ENCODE peak calls at places on chromosomes 12 and 14, in six cellular contexts. V, O, T, G, P and Z are unnamed samples.
A peak's percentile ranks its signal among the peaks of the same experiment; 100 is the strongest.

GRCh38 chr12:10304161-10304574 is 3.5 kb upstream of the KLRD1 start:
- DNase-seq in V (peak; percentile 89), O (no peak), G (no peak), P (peak; percentile 11), T (no peak), Z (no peak)

GRCh38 chr12:124699878-124700277 is 132.5 kb upstream of the NCOR2 start:
- DNase-seq in T (no peak), V (no peak), G (no peak), P (no peak), O (no peak), Z (peak; percentile 48)

GRCh38 chr12:8697476-8698131 is at the start of gene RIMKLB:
- DNase-seq in O (peak; percentile 76), T (peak; percentile 77), G (peak; percentile 81), P (peak; percentile 41), V (peak; percentile 84), Z (peak; percentile 95)

GRCh38 chr12:1837541-1838206 is 17.3 kb downstream of the LRTM2 start:
- DNase-seq in G (no peak), T (no peak), V (peak; percentile 81), P (peak; percentile 16), O (no peak), Z (no peak)

GRCh38 chr12:84497819-84498218 is 414.8 kb downstream of the SLC6A15 start:
- DNase-seq in O (no peak), V (no peak), G (peak; percentile 53), T (no peak), P (no peak), Z (no peak)

GRCh38 chr14:75995372-75996041 is 9.9 kb downstream of the IFT43 start:
- DNase-seq in O (no peak), G (no peak), P (no peak), V (no peak), T (peak; percentile 59), Z (peak; percentile 81)

GRCh38 chr14:95953111-95953724 is 76.6 kb downstream of the TUNAR start:
- DNase-seq in P (no peak), G (peak; percentile 0), T (no peak), O (no peak), V (peak; percentile 27), Z (no peak)

GRCh38 chr14:68167019-68167716 is 347.6 kb downstream of the RAD51B start:
- DNase-seq in P (no peak), G (no peak), O (no peak), V (no peak), T (no peak), Z (no peak)

GRCh38 chr12:4037747-4038312 is 164.6 kb upstream of the PARP11 start:
- DNase-seq in G (peak; percentile 41), P (no peak), V (peak; percentile 69), O (peak; percentile 30), T (peak; percentile 48), Z (no peak)

GRCh38 chr12:119828300-119828699 is 48.8 kb downstream of the CIT start:
- DNase-seq in T (no peak), O (no peak), V (no peak), P (no peak), G (peak; percentile 42), Z (no peak)

GRCh38 chr12:60977966-60978365 is 1282.2 kb upstream of the USP15 start:
- DNase-seq in V (no peak), G (peak; percentile 71), O (no peak), P (no peak), T (no peak), Z (no peak)

GRCh38 chr14:79448922-79449321 is 762.4 kb downstream of the DIO2 start:
- DNase-seq in T (no peak), V (no peak), O (no peak), P (no peak), G (no peak), Z (no peak)

GRCh38 chr14:105475269-105475915 is 771 bp downstream of the CRIP2 start:
- DNase-seq in G (no peak), V (no peak), P (no peak), O (no peak), T (no peak), Z (peak; percentile 85)

GRCh38 chr12:9721394-9722092 is 11.4 kb downstream of the CLECL1 start:
- DNase-seq in V (peak; percentile 38), O (no peak), P (no peak), T (no peak), G (peak; percentile 55), Z (no peak)

GRCh38 chr12:16482726-16483125 is 123.2 kb downstream of the LMO3 start:
- DNase-seq in G (no peak), O (no peak), P (no peak), V (no peak), T (no peak), Z (no peak)

GRCh38 chr12:114682101-114682919 is 1.7 kb downstream of the TBX3 start:
- DNase-seq in O (no peak), G (no peak), P (no peak), V (peak; percentile 42), T (no peak), Z (no peak)

GRCh38 chr14:30180219-30180618 is 252.6 kb upstream of the PRKD1 start:
- DNase-seq in P (no peak), T (no peak), O (no peak), G (no peak), V (no peak), Z (no peak)

GRCh38 chr12:132296063-132296462 is 33.3 kb downstream of the GALNT9 start:
- DNase-seq in P (no peak), T (no peak), G (no peak), V (no peak), O (no peak), Z (no peak)

GRCh38 chr12:26156201-26156871 is 31.5 kb upstream of the BHLHE41 start:
- DNase-seq in P (no peak), G (peak; percentile 48), O (no peak), V (no peak), T (no peak), Z (no peak)

GRCh38 chr12:6047249-6048227 is 76.9 kb downstream of the VWF start:
- DNase-seq in P (peak; percentile 25), O (no peak), V (peak; percentile 93), G (no peak), T (peak; percentile 66), Z (no peak)

GRCh38 chr12:63916561-63917476 is 72.3 kb downstream of the SRGAP1 start:
- DNase-seq in T (no peak), G (no peak), O (no peak), V (peak; percentile 84), P (no peak), Z (no peak)

GRCh38 chr12:14781563-14781962 is 21.7 kb downstream of the WBP11 start:
- DNase-seq in P (no peak), O (no peak), T (no peak), V (no peak), G (no peak), Z (no peak)

GRCh38 chr12:79983969-79984629 is 49.2 kb upstream of the PPP1R12A start:
- DNase-seq in V (peak; percentile 43), T (no peak), G (peak; percentile 39), O (no peak), P (no peak), Z (no peak)

GRCh38 chr14:61452452-61452851 is 131.1 kb downstream of the PRKCH start:
- DNase-seq in O (peak; percentile 77), G (no peak), P (no peak), T (no peak), V (no peak), Z (no peak)

GRCh38 chr12:115255257-115255656 is 571.3 kb upstream of the TBX3 start:
- DNase-seq in V (no peak), P (no peak), G (no peak), O (no peak), T (no peak), Z (no peak)

GRCh38 chr14:24634158-24634557 is at the start of gene GZMB:
- DNase-seq in T (no peak), V (peak; percentile 11), G (no peak), O (peak; percentile 27), P (no peak), Z (no peak)

GRCh38 chr14:75711796-75712211 is 50.8 kb downstream of the TTLL5 start:
- DNase-seq in P (peak; percentile 74), T (peak; percentile 87), O (no peak), G (no peak), V (peak; percentile 76), Z (peak; percentile 57)

GRCh38 chr14:100577321-100577985 is 9.8 kb downstream of the BEGAIN start:
- DNase-seq in V (no peak), T (no peak), O (no peak), G (no peak), P (no peak), Z (peak; percentile 49)

GRCh38 chr12:54300732-54301427 is at the start of gene NFE2:
- DNase-seq in P (no peak), V (peak; percentile 87), T (peak; percentile 49), G (peak; percentile 96), O (no peak), Z (peak; percentile 45)

GRCh38 chr12:47775100-47775911 is 2.3 kb downstream of the SLC48A1 start:
- DNase-seq in O (no peak), V (peak; percentile 52), P (no peak), G (peak; percentile 93), T (peak; percentile 70), Z (peak; percentile 43)

GRCh38 chr12:14238224-14238792 is 127.2 kb upstream of the ATF7IP start:
- DNase-seq in T (no peak), P (no peak), V (peak; percentile 61), O (peak; percentile 41), G (peak; percentile 56), Z (no peak)

GRCh38 chr14:71328183-71328582 is 420.9 kb downstream of the PCNX1 start:
- DNase-seq in O (no peak), P (no peak), V (no peak), T (no peak), G (peak; percentile 4), Z (no peak)

GRCh38 chr12:69701821-69702220 is 2.7 kb upstream of the BEST3 start:
- DNase-seq in G (no peak), O (no peak), T (no peak), P (no peak), V (no peak), Z (no peak)

GRCh38 chr12:49665384-49665783 is 41.8 kb downstream of the FMNL3 start:
- DNase-seq in O (no peak), V (no peak), T (no peak), G (no peak), P (no peak), Z (peak; percentile 70)

GRCh38 chr14:94355191-94355794 is 32.2 kb upstream of the SERPINA6 start:
- DNase-seq in P (no peak), O (no peak), T (no peak), V (peak; percentile 68), G (peak; percentile 4), Z (peak; percentile 69)